ENCODE peak calls at places on chromosomes 12 and 14, in five cellular contexts. U is fibroblast of pulmonary artery, B is AG09309, M is AG04450, S is uterus. W is an unnamed sample.

GRCh38 chr14:75234173-75234855 is 44.3 kb upstream of the FOS start:
- DNase-seq in U (peak), B (peak), M (peak), S (peak), W (no peak)

GRCh38 chr14:105193916-105194782 is 13.0 kb upstream of the NUDT14 start:
- DNase-seq in U (peak), B (no peak), M (no peak), S (no peak), W (no peak)

GRCh38 chr12:76478045-76478444 is 81.5 kb downstream of the OSBPL8 start:
- DNase-seq in U (no peak), B (no peak), M (no peak), S (no peak), W (no peak)

GRCh38 chr14:87628129-87628528 is 364.9 kb downstream of the GALC start:
- DNase-seq in U (peak), B (no peak), M (peak), S (peak), W (no peak)

GRCh38 chr12:72523754-72524153 is 251.6 kb downstream of the TRHDE start:
- DNase-seq in U (no peak), B (no peak), M (no peak), S (no peak), W (no peak)

GRCh38 chr12:122052285-122052684 is 26.3 kb upstream of the MLXIP start:
- DNase-seq in U (no peak), B (no peak), M (no peak), S (no peak), W (no peak)

GRCh38 chr12:31362759-31363415 is 36.9 kb upstream of the SINHCAF start:
- DNase-seq in U (no peak), B (no peak), M (no peak), S (no peak), W (no peak)

GRCh38 chr14:73757381-73757780 is 43.2 kb upstream of the PNMA1 start:
- DNase-seq in U (no peak), B (no peak), M (no peak), S (no peak), W (no peak)

GRCh38 chr12:89183985-89184435 is 168.3 kb downstream of the DUSP6 start:
- DNase-seq in U (peak), B (peak), M (peak), S (peak), W (no peak)

GRCh38 chr12:88578274-88578673 is 2.0 kb downstream of the KITLG start:
- DNase-seq in U (no peak), B (no peak), M (no peak), S (no peak), W (no peak)

GRCh38 chr12:16417058-16417457 is 69.6 kb downstream of the MGST1 start:
- DNase-seq in U (no peak), B (no peak), M (no peak), S (no peak), W (no peak)
- TF ChIP-seq CTCF in U (no peak), B (no peak), M (no peak), S (no peak), W (no peak)

GRCh38 chr12:45890276-45890675 is 100.1 kb downstream of the SCAF11 start:
- DNase-seq in U (no peak), B (no peak), M (no peak), S (no peak), W (no peak)
- TF ChIP-seq CTCF in U (no peak), B (no peak), M (peak), S (no peak), W (no peak)

GRCh38 chr12:110932048-110932447 is 11.7 kb upstream of the MYL2 start:
- DNase-seq in U (peak), B (no peak), M (no peak), S (no peak), W (no peak)
- TF ChIP-seq CTCF in U (peak), B (peak), M (peak), S (no peak), W (no peak)

GRCh38 chr14:20343092-20343854 is at the start of gene PARP2:
- DNase-seq in U (peak), B (peak), M (peak), S (peak), W (peak)
- TF ChIP-seq CTCF in U (no peak), B (no peak), M (no peak), S (peak), W (no peak)

DNA sequence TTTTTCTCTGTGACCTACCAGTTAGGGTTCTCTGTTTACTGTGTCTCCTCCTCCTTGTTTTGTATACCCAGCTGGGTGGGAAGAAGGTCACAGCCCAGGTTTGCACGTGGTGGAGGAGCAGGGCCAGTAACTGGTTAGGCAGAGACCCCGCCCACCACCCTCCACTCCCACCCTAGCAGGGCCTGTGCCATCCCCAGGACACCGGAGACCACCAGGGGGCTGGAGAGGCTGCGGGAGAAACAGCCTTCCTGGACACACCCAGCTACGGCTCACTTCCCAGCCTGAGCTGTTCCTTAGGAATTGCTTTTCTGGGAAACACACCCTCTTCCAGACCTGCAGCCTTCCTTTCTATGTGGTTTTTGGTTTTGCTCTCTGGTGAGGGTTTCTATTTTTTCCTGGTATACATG is 21.1 kb downstream of the BDKRB2 start:
- DNase-seq in U (no peak), B (peak), M (no peak), S (no peak), W (peak)
- TF ChIP-seq CTCF in U (no peak), B (peak), M (peak), S (no peak), W (peak)

GRCh38 chr12:12562585-12563245 is at the start of gene DUSP16:
- DNase-seq in U (peak), B (peak), M (peak), S (peak), W (peak)
- TF ChIP-seq CTCF in U (no peak), B (no peak), M (no peak), S (peak), W (peak)

DNA sequence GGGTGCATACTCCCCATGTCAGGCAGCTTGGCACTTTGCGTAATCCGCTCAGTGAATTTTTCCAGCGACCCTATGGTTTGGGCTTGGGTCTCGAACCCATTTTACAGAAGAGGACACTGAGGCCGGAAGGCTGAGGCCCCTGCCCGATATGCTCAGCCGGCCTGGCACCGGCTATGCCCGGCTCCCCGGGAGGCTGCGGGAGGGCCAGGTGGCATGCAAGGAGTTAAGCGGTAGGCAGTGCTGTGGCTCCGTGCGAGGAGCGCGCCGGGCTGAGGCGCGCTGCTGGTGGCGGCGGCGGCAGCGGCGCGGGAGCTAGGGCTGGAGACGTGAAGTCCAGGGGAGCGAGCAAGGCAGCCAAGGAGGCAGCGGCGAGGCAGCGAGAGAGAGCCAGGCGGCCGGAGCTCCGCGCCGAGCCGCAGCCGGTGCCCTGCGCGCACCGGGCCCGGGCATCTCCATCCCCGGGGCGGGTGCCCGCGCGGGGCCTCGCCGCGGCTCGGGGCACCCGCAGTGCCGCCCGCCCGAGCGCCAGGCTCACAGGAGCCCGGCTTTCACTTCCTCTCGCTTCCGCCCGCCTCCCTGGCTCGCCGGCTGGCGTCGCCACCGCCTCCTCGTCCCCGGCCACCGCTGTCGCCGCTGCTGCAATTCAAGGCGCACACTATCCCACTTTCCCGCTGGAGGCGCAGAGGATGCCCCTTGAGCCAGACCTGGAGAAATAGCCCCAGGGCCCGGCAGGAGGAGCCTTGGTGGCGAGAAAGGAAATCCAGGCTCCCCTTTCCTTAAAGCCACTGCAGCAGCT is at the start of gene WSCD2:
- DNase-seq in U (peak), B (no peak), M (no peak), S (peak), W (no peak)
- TF ChIP-seq CTCF in U (no peak), B (no peak), M (no peak), S (peak), W (peak)

GRCh38 chr14:68594737-68595380 is 198.0 kb downstream of the ZFP36L1 start:
- DNase-seq in U (no peak), B (no peak), M (no peak), S (no peak), W (no peak)
- TF ChIP-seq CTCF in U (no peak), B (no peak), M (no peak), S (no peak), W (no peak)